ENCODE peak calls at places on chromosomes 2 and 18, in eight cellular contexts. M, C, W, O, L, E, H and F are unnamed samples.

GRCh38 chr2:227428731-227429285 is 41.1 kb upstream of the SCYGR1 start:
- DNase-seq in L (no peak), C (no peak), O (no peak), H (no peak), E (no peak), M (no peak), W (peak), F (no peak)

GRCh38 chr18:23438608-23439366 is 14.3 kb upstream of the RIOK3 start:
- DNase-seq in C (no peak), E (no peak), W (no peak), L (no peak), H (no peak), M (no peak), O (no peak), F (no peak)

GRCh38 chr2:105739408-105739807 is 5.3 kb upstream of the NCK2 start:
- DNase-seq in H (no peak), L (no peak), M (no peak), E (no peak), C (peak), O (no peak), W (no peak), F (no peak)

GRCh38 chr2:71603851-71604708 is 150.7 kb downstream of the DYSF start:
- DNase-seq in W (no peak), C (no peak), E (no peak), M (no peak), H (no peak), O (no peak), L (no peak), F (no peak)

GRCh38 chr2:230455005-230455684 is 39.1 kb downstream of the SP100 start:
- DNase-seq in H (no peak), L (no peak), E (no peak), C (no peak), M (no peak), O (no peak), W (no peak), F (no peak)

GRCh38 chr2:230408244-230408842 is 7.7 kb upstream of the SP100 start:
- DNase-seq in O (peak), E (peak), M (peak), L (peak), H (no peak), W (no peak), C (no peak), F (no peak)

GRCh38 chr2:9814129-9814868 is 29.0 kb upstream of the TAF1B start:
- DNase-seq in O (no peak), H (no peak), W (no peak), E (no peak), L (no peak), M (no peak), C (no peak), F (no peak)

GRCh38 chr2:30775833-30776232 is 31.4 kb downstream of the CAPN13 start:
- DNase-seq in H (no peak), L (no peak), M (no peak), E (no peak), O (no peak), C (no peak), W (no peak), F (no peak)

GRCh38 chr2:20184067-20184938 is 40.6 kb downstream of the SDC1 start:
- DNase-seq in C (no peak), E (peak), O (peak), H (peak), L (peak), W (peak), M (peak), F (peak)

GRCh38 chr2:86300496-86300895 is 36.9 kb downstream of the REEP1 start:
- DNase-seq in L (no peak), W (no peak), C (no peak), O (no peak), M (no peak), E (no peak), H (no peak), F (no peak)

GRCh38 chr18:67359868-67360838 is 156.4 kb downstream of the DSEL start:
- DNase-seq in H (peak), O (peak), M (peak), E (peak), C (peak), W (peak), L (peak), F (peak)

GRCh38 chr2:31227110-31227509 is 6.8 kb upstream of the EHD3 start:
- DNase-seq in E (no peak), W (no peak), C (no peak), O (peak), L (no peak), H (no peak), M (no peak), F (no peak)

GRCh38 chr18:41745166-41746049 is 209.6 kb upstream of the PIK3C3 start:
- DNase-seq in M (peak), H (peak), O (peak), E (peak), W (peak), C (no peak), L (peak), F (peak)

GRCh38 chr18:49565656-49566055 is 3.8 kb downstream of the LIPG start:
- DNase-seq in O (peak), M (peak), L (no peak), E (peak), W (no peak), H (no peak), C (no peak), F (no peak)

GRCh38 chr2:95530734-95531133 is 46.2 kb upstream of the TRIM43B start:
- DNase-seq in C (no peak), W (no peak), E (peak), H (no peak), O (peak), L (peak), M (peak), F (no peak)

GRCh38 chr2:112147382-112147781 is 9.2 kb downstream of the FBLN7 start:
- DNase-seq in E (no peak), M (no peak), L (no peak), W (no peak), H (no peak), O (peak), C (no peak), F (no peak)

GRCh38 chr2:207747653-207748560 is 21.8 kb downstream of the FZD5 start:
- DNase-seq in E (peak), M (peak), H (peak), O (no peak), W (peak), L (no peak), C (no peak), F (no peak)

GRCh38 chr2:237431372-237431771 is 17.4 kb upstream of the COL6A3 start:
- DNase-seq in H (no peak), L (peak), E (peak), M (peak), C (no peak), O (peak), W (no peak), F (peak)

GRCh38 chr2:205967391-205968075 is 118.4 kb downstream of the INO80D start:
- DNase-seq in L (no peak), E (peak), C (no peak), O (peak), H (no peak), M (no peak), W (no peak), F (no peak)

GRCh38 chr2:172928754-172929153 is 146.9 kb upstream of the MAP3K20 start:
- DNase-seq in O (peak), H (no peak), M (peak), E (peak), W (no peak), C (no peak), L (no peak), F (no peak)

GRCh38 chr2:12672711-12673315 is 43.9 kb upstream of the TRIB2 start:
- DNase-seq in W (no peak), M (no peak), L (no peak), H (no peak), E (no peak), C (no peak), O (no peak), F (no peak)

GRCh38 chr2:104852161-104852689 is 1.7 kb upstream of the POU3F3 start:
- DNase-seq in H (no peak), O (peak), W (no peak), L (no peak), E (peak), C (no peak), M (no peak), F (no peak)

GRCh38 chr2:198347936-198348335 is 543.5 kb downstream of the PLCL1 start:
- DNase-seq in O (peak), L (no peak), W (no peak), M (peak), E (no peak), H (no peak), C (no peak), F (no peak)

GRCh38 chr18:78679061-78679460 is 300.6 kb upstream of the SALL3 start:
- DNase-seq in E (no peak), H (no peak), C (no peak), L (no peak), M (no peak), W (no peak), O (no peak), F (no peak)

GRCh38 chr2:150787353-150788098 is 300.1 kb upstream of the RND3 start:
- DNase-seq in O (no peak), W (no peak), E (no peak), H (no peak), M (no peak), L (no peak), C (no peak), F (no peak)

GRCh38 chr2:232235716-232236115 is 142.8 kb upstream of the ALPP start:
- DNase-seq in L (no peak), H (no peak), W (no peak), M (no peak), E (no peak), C (no peak), O (no peak), F (no peak)

GRCh38 chr2:75528221-75528977 is 32.3 kb downstream of the EVA1A start:
- DNase-seq in M (no peak), L (peak), C (no peak), H (peak), O (peak), W (no peak), E (no peak), F (peak)

GRCh38 chr2:30820381-30821055 is 13.3 kb upstream of the CAPN13 start:
- DNase-seq in C (no peak), H (no peak), E (no peak), L (no peak), O (no peak), W (no peak), M (no peak), F (no peak)

GRCh38 chr2:88874063-88874657 is 182.7 kb downstream of the RPIA start:
- DNase-seq in M (peak), W (peak), H (peak), E (peak), L (peak), C (peak), O (peak), F (peak)

GRCh38 chr2:1561793-1562521 is 148.7 kb downstream of the TPO start:
- DNase-seq in L (no peak), C (no peak), E (no peak), H (no peak), O (peak), W (no peak), M (no peak), F (no peak)
- TF ChIP-seq EZH2 in L (no peak), C (no peak), E (no peak), H (no peak), O (no peak), W (peak), M (no peak), F (no peak)

GRCh38 chr2:156329031-156329921 is 3.2 kb downstream of the NR4A2 start:
- DNase-seq in C (no peak), E (no peak), L (no peak), M (no peak), O (no peak), W (no peak), H (no peak), F (no peak)
- TF ChIP-seq EZH2 in C (no peak), E (no peak), L (no peak), M (no peak), O (no peak), W (no peak), H (no peak), F (no peak)

DNA sequence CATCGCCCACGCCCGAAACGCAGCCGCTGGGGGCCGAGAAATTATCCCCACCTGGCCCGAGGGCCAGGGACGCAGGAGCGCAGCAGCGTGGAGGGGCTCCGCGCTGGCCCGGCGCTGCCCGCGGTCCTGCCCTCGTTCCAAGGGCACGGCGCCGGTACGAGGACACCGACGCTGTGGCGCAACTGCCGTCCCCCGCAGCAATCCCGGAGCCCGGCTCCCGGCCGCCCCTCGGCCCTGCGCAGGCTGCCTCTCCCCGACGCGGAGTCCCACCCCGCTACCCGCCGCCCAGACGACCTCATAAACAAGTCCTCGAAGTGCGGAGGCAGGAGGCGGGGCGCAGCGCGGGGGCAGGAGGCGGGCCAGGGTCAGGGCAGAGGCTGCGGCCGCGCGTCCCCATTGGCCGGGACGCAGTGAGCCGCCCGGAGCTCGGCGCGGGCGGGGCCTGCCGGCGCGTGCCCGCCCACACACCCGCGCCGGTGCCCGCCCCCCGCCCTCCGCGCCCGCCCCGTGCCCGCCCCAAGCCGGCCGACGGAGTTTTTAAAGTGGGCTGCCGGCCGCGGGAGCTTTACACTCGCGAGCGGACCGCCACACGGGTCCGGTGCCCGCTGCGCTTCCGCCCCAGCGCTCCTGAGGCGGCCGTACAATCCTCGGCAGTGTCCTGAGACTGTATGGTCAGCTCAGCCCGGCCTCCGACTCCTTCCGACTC is at the start of gene EPAS1:
- DNase-seq in C (no peak), W (peak), M (peak), H (peak), O (peak), L (peak), E (peak), F (peak)
- TF ChIP-seq EZH2 in C (no peak), W (no peak), M (no peak), H (no peak), O (no peak), L (no peak), E (no peak), F (no peak)

DNA sequence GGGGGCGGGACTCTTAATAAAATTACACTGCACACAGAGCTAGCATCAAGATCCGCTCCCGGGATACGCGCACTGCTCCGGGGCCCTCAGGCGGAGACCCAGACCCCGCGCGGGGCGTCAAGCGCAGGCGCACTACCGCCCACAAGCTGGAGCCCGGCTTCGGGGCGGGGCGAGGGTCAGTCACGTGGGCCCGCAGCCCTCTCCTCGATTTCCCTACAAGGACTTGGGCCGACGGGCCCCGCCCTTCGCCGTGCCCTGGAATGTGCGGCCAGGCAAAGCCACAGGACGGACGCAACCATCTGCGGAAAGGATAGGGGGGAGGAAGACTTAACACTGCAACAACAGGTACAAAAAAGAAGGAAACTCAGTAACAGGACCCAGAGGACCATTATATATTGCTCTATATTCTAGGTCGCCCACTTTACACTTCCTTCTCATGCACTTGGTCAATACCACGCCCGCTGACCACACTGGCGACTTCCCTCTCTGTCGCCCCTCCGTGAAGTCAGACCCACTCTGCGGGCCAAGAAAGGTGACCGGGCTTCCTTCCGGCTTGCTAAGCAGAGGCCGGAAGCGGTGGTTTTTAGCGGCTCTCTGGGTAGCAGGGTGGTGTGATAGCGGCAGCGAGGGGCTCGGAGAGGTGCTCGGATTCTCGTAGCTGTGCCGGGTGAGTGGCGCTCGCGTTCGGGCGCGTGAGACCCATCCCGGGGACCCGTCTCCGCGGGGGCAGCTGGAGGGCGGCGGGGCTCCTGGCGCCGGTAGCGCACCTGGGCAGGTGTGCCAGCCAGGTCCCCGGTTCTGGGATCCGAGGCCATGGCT is at the start of gene MYL12A:
- DNase-seq in H (peak), W (peak), O (peak), C (peak), L (peak), M (peak), E (peak), F (peak)
- TF ChIP-seq EZH2 in H (no peak), W (no peak), O (no peak), C (no peak), L (no peak), M (no peak), E (no peak), F (no peak)

GRCh38 chr2:27494284-27494943 is 586 bp downstream of the FNDC4 start:
- DNase-seq in C (no peak), M (peak), E (peak), O (peak), W (peak), H (no peak), L (no peak), F (peak)
- TF ChIP-seq EZH2 in C (no peak), M (no peak), E (no peak), O (no peak), W (no peak), H (no peak), L (no peak), F (no peak)

GRCh38 chr18:77161954-77162353 is 29.4 kb upstream of the MBP start:
- DNase-seq in W (no peak), O (no peak), M (no peak), E (no peak), L (peak), C (no peak), H (no peak), F (peak)
- TF ChIP-seq EZH2 in W (no peak), O (no peak), M (no peak), E (no peak), L (no peak), C (no peak), H (no peak), F (no peak)

DNA sequence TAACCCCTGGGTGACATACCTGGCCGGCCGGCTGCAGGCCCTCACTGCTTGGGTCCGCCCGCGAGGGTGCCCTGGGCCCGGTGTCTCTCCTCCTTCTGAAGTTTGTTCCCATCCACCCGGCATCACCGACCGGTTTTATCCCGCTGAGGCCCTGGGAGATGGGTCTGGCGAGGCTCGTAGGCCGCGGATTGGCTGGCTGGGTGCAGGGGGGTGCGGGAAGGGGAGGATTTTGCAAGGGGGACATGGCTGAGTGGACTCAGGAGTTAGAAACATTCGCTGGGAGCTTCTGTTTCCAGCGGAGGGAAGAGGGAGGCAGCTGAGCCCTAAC is at the start of gene PAX8:
- DNase-seq in O (no peak), E (no peak), L (no peak), W (no peak), C (no peak), M (no peak), H (no peak), F (no peak)
- TF ChIP-seq EZH2 in O (no peak), E (no peak), L (no peak), W (no peak), C (no peak), M (no peak), H (no peak), F (no peak)